ENCODE peak calls at places on chromosomes 11 and 22, in six cellular contexts. Y is AG09309, A is tibial nerve, P is uterus, G is A549, D is heart left ventricle. E is an unnamed sample.

GRCh38 chr22:22583030-22583429 is 24.0 kb upstream of the PRAME start:
- DNase-seq in Y (no peak), A (no peak), P (no peak), G (no peak), D (no peak), E (no peak)

GRCh38 chr11:75272821-75273301 is 32.3 kb downstream of the TPBGL start:
- DNase-seq in Y (no peak), A (no peak), P (no peak), G (no peak), D (peak; percentile 20), E (no peak)

GRCh38 chr11:76918941-76919386 is 58.2 kb downstream of the ACER3 start:
- DNase-seq in Y (peak; percentile 32), A (peak; percentile 15), P (no peak), G (peak; percentile 69), D (no peak), E (peak; percentile 37)

GRCh38 chr11:116471608-116472007 is 301.2 kb downstream of the BUD13 start:
- DNase-seq in Y (peak; percentile 10), A (no peak), P (no peak), G (no peak), D (no peak), E (peak; percentile 3)

GRCh38 chr22:46487318-46487717 is 50.1 kb downstream of the CELSR1 start:
- DNase-seq in Y (no peak), A (no peak), P (no peak), G (no peak), D (no peak), E (no peak)

GRCh38 chr11:1090600-1091331 is 16.1 kb downstream of the MUC2 start:
- DNase-seq in Y (no peak), A (no peak), P (no peak), G (no peak), D (peak; percentile 13), E (no peak)

GRCh38 chr22:46110215-46110614 is 40.1 kb upstream of the PPARA start:
- DNase-seq in Y (no peak), A (no peak), P (peak; percentile 72), G (no peak), D (peak; percentile 59), E (no peak)

GRCh38 chr11:459511-460220 is 9.6 kb downstream of the PTDSS2 start:
- DNase-seq in Y (no peak), A (no peak), P (no peak), G (no peak), D (no peak), E (no peak)

GRCh38 chr11:69552951-69553350 is 71.5 kb downstream of the LINC01488 start:
- DNase-seq in Y (no peak), A (no peak), P (no peak), G (no peak), D (no peak), E (no peak)

GRCh38 chr11:69040581-69041260 is 8.0 kb upstream of the TPCN2 start:
- DNase-seq in Y (peak; percentile 46), A (no peak), P (no peak), G (no peak), D (no peak), E (peak; percentile 80)

GRCh38 chr22:47626428-47627390 is 864.3 kb downstream of the TBC1D22A start:
- DNase-seq in Y (no peak), A (no peak), P (no peak), G (peak; percentile 25), D (no peak), E (no peak)

GRCh38 chr11:70603064-70603755 is 204.9 kb downstream of the CTTN start:
- DNase-seq in Y (no peak), A (no peak), P (no peak), G (no peak), D (no peak), E (no peak)

GRCh38 chr11:6298605-6299004 is 21.7 kb downstream of the CAVIN3 start:
- DNase-seq in Y (no peak), A (no peak), P (no peak), G (peak; percentile 72), D (peak; percentile 59), E (no peak)

GRCh38 chr11:110295487-110296225 is 758 bp downstream of the RDX start:
- DNase-seq in Y (no peak), A (peak; percentile 51), P (peak; percentile 45), G (peak; percentile 65), D (peak; percentile 52), E (no peak)

GRCh38 chr11:61577383-61578118 is 3.3 kb downstream of the SYT7 start:
- DNase-seq in Y (no peak), A (no peak), P (no peak), G (peak; percentile 33), D (peak; percentile 71), E (no peak)

GRCh38 chr22:47294571-47294970 is 532.1 kb downstream of the TBC1D22A start:
- DNase-seq in Y (no peak), A (no peak), P (no peak), G (no peak), D (no peak), E (no peak)

GRCh38 chr11:91984033-91984568 is 240.5 kb upstream of the FAT3 start:
- DNase-seq in Y (no peak), A (no peak), P (no peak), G (no peak), D (no peak), E (no peak)

GRCh38 chr11:64269380-64270234 is 14.9 kb downstream of the BAD start:
- DNase-seq in Y (peak; percentile 100), A (peak; percentile 97), P (peak; percentile 98), G (peak; percentile 100), D (peak; percentile 99), E (peak; percentile 100)
- TF ChIP-seq CTCF in Y (no peak), A (no peak), P (no peak), G (peak; percentile 12), D (no peak), E (no peak)

GRCh38 chr11:102148059-102148458 is 37.8 kb downstream of the YAP1 start:
- DNase-seq in Y (no peak), A (no peak), P (no peak), G (no peak), D (no peak), E (no peak)
- H3K4me3 ChIP-seq in Y (no peak overlapping the region), A (no peak overlapping the region), P (no peak overlapping the region), G (no peak overlapping the region), D (no peak overlapping the region), E (no peak overlapping the region)

DNA sequence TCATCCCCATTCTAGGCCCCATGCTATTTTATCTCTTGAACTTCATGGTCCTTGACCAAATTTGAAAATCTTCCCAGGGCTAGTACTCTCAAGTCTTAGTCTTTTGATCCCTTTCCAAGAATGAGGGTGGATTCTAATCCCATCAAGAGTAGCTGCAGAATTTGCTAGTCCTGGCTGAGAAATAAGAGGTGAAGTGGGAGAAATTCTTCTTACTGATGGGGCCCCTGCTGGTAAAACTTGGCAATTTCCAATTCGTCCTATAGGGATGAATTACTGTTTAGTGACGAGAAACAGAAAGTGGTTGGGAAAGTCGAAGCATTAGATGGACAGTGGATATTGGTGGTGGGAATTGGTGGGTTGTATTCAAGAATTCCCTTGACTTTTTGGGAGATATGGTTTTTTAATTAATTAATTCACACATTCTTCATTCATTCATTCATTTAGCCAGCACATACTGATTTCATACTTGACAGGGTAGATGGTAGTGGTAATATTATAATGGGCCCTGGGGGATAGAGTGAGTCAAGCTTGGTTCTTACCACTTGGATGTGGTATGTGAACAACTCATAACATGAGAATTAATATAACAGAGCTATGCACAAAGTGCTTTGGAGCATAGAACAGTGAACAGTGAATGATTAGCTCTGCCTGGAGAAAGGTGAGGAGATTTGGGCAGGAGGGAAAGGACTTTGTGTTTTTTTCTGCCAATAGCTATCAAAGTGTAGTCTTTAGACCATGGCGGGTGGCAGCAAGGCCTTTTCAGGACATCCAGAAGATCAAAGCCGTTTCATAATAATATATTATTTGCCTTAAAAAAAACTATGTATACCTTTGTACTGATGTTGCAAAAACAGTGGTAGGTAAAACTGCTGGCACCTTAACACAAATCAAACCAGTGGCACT is 103.8 kb downstream of the STIM1 start:
- DNase-seq in Y (peak; percentile 64), A (no peak), P (no peak), G (peak; percentile 54), D (no peak), E (no peak)
- TF ChIP-seq CTCF in Y (no peak), A (no peak), P (no peak), G (peak; percentile 34), D (no peak), E (no peak)

DNA sequence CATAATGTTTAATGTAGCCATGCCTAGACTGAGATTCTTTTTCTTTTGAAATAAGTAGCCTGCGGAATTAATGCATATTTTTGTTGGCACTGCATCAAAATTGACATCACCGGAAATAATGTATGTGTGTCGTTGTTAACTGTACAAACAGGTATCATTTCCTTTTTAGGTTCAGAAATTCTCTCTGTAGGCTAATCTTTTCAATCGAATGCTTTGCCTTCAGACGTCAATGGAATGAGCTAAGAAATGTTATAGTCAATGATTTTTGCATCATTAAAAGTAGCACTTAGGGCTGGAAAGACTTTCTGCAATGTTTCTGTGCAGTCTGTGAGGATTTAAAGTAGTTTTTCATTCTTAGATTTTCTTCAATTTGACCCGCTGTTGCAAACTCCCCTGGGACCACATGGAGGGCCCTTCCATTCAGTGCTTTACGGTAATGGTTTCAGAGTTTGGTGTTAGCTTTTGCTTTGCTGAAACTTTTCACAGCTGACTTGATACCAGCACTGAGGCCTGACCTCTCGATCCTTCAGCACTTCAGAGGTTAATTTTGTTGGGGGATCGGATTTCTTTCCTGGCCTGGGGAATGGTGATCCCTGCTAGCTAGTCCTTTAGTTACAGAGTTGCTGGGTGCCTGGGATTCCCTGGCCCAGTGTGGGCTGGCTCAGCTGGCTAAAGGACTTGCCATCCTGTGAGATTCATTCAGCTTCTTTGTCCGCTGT is 137.8 kb downstream of the DBX1 start:
- DNase-seq in Y (no peak), A (no peak), P (no peak), G (peak; percentile 50), D (no peak), E (no peak)
- H3K4me3 ChIP-seq in Y (no peak overlapping the region), A (no peak overlapping the region), P (no peak overlapping the region), G (peak overlapping the region; percentile 49), D (no peak overlapping the region), E (no peak overlapping the region)

GRCh38 chr22:29795663-29796062 is 28.5 kb downstream of the UQCR10 start:
- DNase-seq in Y (no peak), A (no peak), P (no peak), G (no peak), D (no peak), E (no peak)
- TF ChIP-seq CTCF in Y (no peak), A (no peak), P (no peak), G (no peak), D (no peak), E (no peak)

GRCh38 chr22:20981787-20982562 is at the start of gene LZTR1:
- DNase-seq in Y (peak; percentile 46), A (peak; percentile 67), P (peak; percentile 80), G (peak; percentile 75), D (peak; percentile 86), E (no peak)

GRCh38 chr22:20979940-20980453 is 2.1 kb upstream of the LZTR1 start:
- DNase-seq in Y (no peak), A (no peak), P (no peak), G (no peak), D (no peak), E (no peak)

GRCh38 chr22:20980938-20981722 is 967 bp upstream of the LZTR1 start:
- DNase-seq in Y (no peak), A (no peak), P (no peak), G (no peak), D (no peak), E (no peak)

GRCh38 chr22:20979243-20979809 is 2.8 kb upstream of the LZTR1 start:
- DNase-seq in Y (no peak), A (no peak), P (peak; percentile 59), G (no peak), D (peak; percentile 79), E (no peak)

DNA sequence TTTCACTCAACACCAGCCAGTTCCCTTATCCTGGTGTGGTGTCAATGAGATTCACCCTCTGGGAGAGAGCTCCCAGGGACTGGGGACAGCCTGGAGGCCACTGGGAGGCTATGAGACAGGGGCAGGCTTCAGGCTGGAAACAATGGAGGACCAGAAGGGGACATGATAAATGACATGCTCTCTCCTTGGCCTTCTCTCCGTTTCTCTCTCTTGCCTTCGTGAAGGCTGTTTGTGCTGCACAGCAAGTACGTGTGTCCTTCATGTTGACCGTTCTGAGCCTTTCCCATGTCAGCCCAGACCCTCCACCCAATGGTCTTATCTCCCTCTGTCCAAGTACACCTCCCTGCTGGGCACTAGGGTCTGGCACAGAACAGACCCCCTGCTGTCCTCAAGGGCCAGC is 1.6 kb upstream of the LZTR1 start:
- DNase-seq in Y (no peak), A (no peak), P (no peak), G (no peak), D (no peak), E (no peak)
- H3K4me3 ChIP-seq in Y (no peak overlapping the region), A (no peak overlapping the region), P (no peak overlapping the region), G (no peak overlapping the region), D (no peak overlapping the region), E (no peak overlapping the region)